ENCODE peak calls at places on chromosomes 2 and 18, in eight cellular contexts. K is HepG2, F is SK-N-SH, W is HCT116, I is K562, M is endothelial cell of umbilical vein, H is H1, Q is GM12878. D is an unnamed sample.

GRCh38 chr2:157838442-157839161 is 37.5 kb downstream of the ACVR1 start:
- DNase-seq in K (peak), F (peak), W (peak), I (peak), M (peak), H (no peak), Q (no peak), D (peak)

GRCh38 chr2:94999431-94999883 is 26.1 kb upstream of the MAL start:
- DNase-seq in K (no peak), F (no peak), W (no peak), I (no peak), M (no peak), H (no peak), Q (no peak), D (no peak)

GRCh38 chr2:203878060-203878459 is 10.5 kb downstream of the CTLA4 start:
- DNase-seq in K (no peak), F (no peak), W (no peak), I (no peak), M (no peak), H (no peak), Q (no peak), D (no peak)

GRCh38 chr18:13217466-13217961 is 1.0 kb upstream of the LDLRAD4 start:
- DNase-seq in K (no peak), F (peak), W (no peak), I (peak), M (peak), H (peak), Q (no peak), D (peak)

GRCh38 chr18:62682396-62682795 is 32.9 kb upstream of the PHLPP1 start:
- DNase-seq in K (no peak), F (no peak), W (no peak), I (no peak), M (no peak), H (no peak), Q (no peak), D (peak)

GRCh38 chr2:24704682-24705081 is 88.5 kb downstream of the PTRHD1 start:
- DNase-seq in K (no peak), F (no peak), W (no peak), I (no peak), M (no peak), H (no peak), Q (no peak), D (no peak)

GRCh38 chr2:165126244-165126643 is 77.6 kb downstream of the SCN3A start:
- DNase-seq in K (no peak), F (no peak), W (no peak), I (no peak), M (no peak), H (no peak), Q (no peak), D (no peak)

GRCh38 chr2:63735931-63736820 is 105.5 kb upstream of the UGP2 start:
- DNase-seq in K (no peak), F (no peak), W (no peak), I (no peak), M (peak), H (no peak), Q (no peak), D (no peak)

GRCh38 chr2:217108086-217108485 is 248.2 kb upstream of the TNP1 start:
- DNase-seq in K (no peak), F (no peak), W (no peak), I (no peak), M (no peak), H (no peak), Q (no peak), D (no peak)

GRCh38 chr2:41720702-41721344 is 327.0 kb upstream of the PKDCC start:
- DNase-seq in K (no peak), F (no peak), W (no peak), I (no peak), M (peak), H (no peak), Q (no peak), D (no peak)

GRCh38 chr2:45003586-45004568 is 5.4 kb downstream of the SIX2 start:
- DNase-seq in K (no peak), F (peak), W (no peak), I (no peak), M (no peak), H (peak), Q (no peak), D (peak)

GRCh38 chr2:13711154-13711553 is 921.4 kb upstream of the LRATD1 start:
- DNase-seq in K (no peak), F (no peak), W (no peak), I (no peak), M (no peak), H (no peak), Q (no peak), D (no peak)

GRCh38 chr2:175366814-175367213 is 185.3 kb upstream of the ATP5MC3 start:
- DNase-seq in K (peak), F (peak), W (peak), I (peak), M (peak), H (peak), Q (peak), D (peak)

GRCh38 chr18:74284501-74285004 is 7.2 kb downstream of the CYB5A start:
- DNase-seq in K (no peak), F (peak), W (no peak), I (no peak), M (peak), H (no peak), Q (no peak), D (no peak)

GRCh38 chr2:14631676-14632075 is 841 bp upstream of the LRATD1 start:
- DNase-seq in K (no peak), F (no peak), W (no peak), I (no peak), M (no peak), H (no peak), Q (no peak), D (no peak)

GRCh38 chr2:5111581-5111980 is 580.6 kb upstream of the SOX11 start:
- DNase-seq in K (no peak), F (peak), W (no peak), I (no peak), M (no peak), H (no peak), Q (no peak), D (no peak)

GRCh38 chr2:39636306-39636705 is 29.4 kb upstream of the TMEM178A start:
- DNase-seq in K (no peak), F (no peak), W (no peak), I (no peak), M (no peak), H (no peak), Q (no peak), D (no peak)

GRCh38 chr2:73984203-73984921 is at the start of gene TET3:
- DNase-seq in K (no peak), F (peak), W (no peak), I (peak), M (no peak), H (peak), Q (no peak), D (peak)

GRCh38 chr2:126774761-126775160 is 118.8 kb downstream of the GYPC start:
- DNase-seq in K (no peak), F (no peak), W (no peak), I (no peak), M (no peak), H (no peak), Q (no peak), D (no peak)
- H2AFZ ChIP-seq in K (no peak), F (no peak), W (no peak), I (no peak), M (no peak), H (no peak), Q (no peak), D (no peak)

DNA sequence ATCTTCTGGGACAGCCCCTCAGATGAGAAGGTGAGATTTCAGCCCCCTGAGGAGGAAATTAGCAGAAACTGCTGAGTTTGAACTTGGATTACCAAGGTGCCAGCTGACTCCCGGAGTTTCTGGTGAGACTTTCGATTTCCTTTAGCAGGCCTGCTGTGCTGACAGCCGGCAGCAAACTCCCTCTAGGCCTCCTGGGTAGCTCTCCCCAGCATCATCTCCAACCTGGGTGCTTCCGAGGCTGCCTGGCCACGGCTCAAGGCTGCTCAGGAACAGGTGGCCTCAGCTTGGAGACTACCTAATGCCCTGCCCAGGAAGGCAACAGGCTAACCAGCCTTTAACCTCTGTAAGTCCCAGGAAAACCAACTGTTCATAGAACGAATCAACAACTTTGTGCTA is 16.4 kb downstream of the SDC1 start:
- DNase-seq in K (no peak), F (no peak), W (no peak), I (no peak), M (no peak), H (no peak), Q (no peak), D (no peak)
- TF ChIP-seq POLR2AphosphoS5 in K (no peak), F (no peak), W (no peak), I (no peak), M (no peak), H (no peak), Q (no peak), D (no peak)

DNA sequence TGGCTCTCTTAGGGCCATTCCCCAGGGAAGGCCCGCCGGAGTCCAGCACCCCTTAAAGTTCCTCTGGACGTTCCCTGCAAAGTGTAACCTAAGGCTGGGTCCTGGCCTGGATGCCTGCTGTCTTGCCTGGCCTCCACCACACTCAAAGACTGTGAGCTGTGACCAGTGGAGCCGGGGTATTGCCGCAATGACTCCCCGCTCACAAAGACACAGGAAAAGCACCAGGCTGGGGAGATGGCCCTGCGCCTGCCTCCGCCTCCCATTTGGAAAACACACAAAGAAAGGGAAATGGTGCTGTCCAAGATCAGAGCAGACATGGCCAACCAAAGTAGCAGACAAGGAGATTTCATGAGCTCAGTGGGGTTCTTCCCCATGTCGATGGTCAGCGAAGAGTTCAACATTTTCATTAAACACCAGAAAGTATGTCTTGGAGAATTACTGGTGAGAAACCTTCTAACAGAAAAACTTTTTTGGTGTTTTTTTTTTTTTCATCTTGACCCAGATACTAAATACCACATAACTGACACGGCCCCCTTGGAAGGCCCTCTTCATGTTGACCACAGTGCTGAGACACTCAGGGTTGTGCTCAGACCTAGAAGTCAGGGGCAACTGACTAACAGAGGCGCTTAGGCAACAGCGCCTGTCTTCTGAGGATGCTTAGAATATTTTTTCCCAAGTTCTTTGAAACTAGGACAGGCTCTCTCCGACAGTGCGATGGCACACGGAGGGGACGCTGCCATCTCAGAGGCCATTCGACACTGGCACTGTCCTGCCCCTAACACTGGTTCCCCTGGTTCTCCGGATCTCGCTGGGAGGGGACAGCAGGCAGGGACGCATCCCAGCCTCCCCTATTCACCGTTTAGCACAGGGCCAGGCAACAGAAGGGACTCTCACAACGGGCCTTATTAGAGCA is 226.4 kb upstream of the ID2 start:
- DNase-seq in K (no peak), F (no peak), W (no peak), I (no peak), M (no peak), H (no peak), Q (no peak), D (no peak)
- H2AFZ ChIP-seq in K (no peak), F (no peak), W (no peak), I (no peak), M (no peak), H (no peak), Q (no peak), D (peak)

GRCh38 chr2:11904029-11904428 is 157.6 kb downstream of the LPIN1 start:
- DNase-seq in K (no peak), F (no peak), W (no peak), I (peak), M (no peak), H (no peak), Q (no peak), D (no peak)
- TF ChIP-seq POLR2AphosphoS5 in K (no peak), F (no peak), W (no peak), I (no peak), M (no peak), H (no peak), Q (no peak), D (no peak)

GRCh38 chr2:148817210-148817708 is 57.8 kb upstream of the KIF5C start:
- DNase-seq in K (no peak), F (peak), W (no peak), I (no peak), M (no peak), H (peak), Q (no peak), D (no peak)

GRCh38 chr2:148814143-148814852 is 60.7 kb upstream of the KIF5C start:
- DNase-seq in K (no peak), F (no peak), W (no peak), I (no peak), M (peak), H (peak), Q (no peak), D (no peak)

GRCh38 chr2:148814853-148815419 is 60.1 kb upstream of the KIF5C start:
- DNase-seq in K (no peak), F (no peak), W (no peak), I (no peak), M (no peak), H (peak), Q (no peak), D (no peak)

GRCh38 chr2:148816176-148816575 is 58.9 kb upstream of the KIF5C start:
- DNase-seq in K (no peak), F (no peak), W (no peak), I (no peak), M (no peak), H (peak), Q (no peak), D (no peak)

DNA sequence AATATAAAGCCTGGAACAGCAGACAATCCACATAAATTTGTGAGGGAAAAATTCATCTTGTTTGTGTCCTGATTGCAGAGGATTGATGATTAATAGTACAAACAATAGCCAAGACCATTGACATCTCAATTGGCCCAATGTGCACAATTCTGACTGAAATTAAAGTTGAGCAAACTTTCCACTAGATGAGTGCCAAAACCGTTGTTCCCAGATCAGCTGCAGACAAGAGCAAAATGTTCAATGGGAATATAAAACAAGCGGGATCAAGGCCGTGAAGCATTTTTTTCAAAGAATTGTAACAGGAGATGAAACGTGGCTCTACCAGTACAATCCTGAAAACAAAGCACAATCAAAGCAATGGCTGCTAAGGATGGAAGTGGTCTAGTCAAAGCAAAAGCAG is 56.0 kb upstream of the KIF5C start:
- DNase-seq in K (no peak), F (no peak), W (no peak), I (no peak), M (no peak), H (no peak), Q (no peak), D (no peak)
- H2AFZ ChIP-seq in K (no peak), F (no peak), W (no peak), I (no peak), M (no peak), H (peak), Q (no peak), D (peak)

GRCh38 chr2:148122788-148123187 is 101.9 kb downstream of the MBD5 start:
- DNase-seq in K (no peak), F (no peak), W (no peak), I (no peak), M (no peak), H (no peak), Q (no peak), D (no peak)
- TF ChIP-seq POLR2AphosphoS5 in K (no peak), F (no peak), W (no peak), I (no peak), M (no peak), H (no peak), Q (no peak), D (no peak)

DNA sequence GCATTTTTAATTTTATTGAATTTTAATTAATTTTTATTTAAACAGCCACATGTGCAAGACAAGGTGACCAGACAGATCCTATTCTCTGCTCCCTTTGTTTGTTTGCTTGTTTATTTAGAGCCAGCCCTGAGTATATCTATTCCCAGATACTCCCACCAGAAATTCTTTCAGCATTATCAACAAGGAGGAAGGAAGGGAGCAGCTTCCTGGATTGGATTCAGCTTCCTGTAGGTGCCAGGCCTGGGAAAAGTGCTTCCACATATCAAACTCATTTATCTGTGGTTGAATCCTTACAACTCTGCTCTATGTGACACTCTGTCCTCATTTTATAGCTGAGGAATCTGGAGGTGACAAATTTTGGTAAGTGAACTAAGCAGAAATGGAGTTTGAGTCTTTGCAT is 60.5 kb upstream of the KLF7 start:
- DNase-seq in K (no peak), F (no peak), W (no peak), I (no peak), M (peak), H (no peak), Q (no peak), D (no peak)
- H2AFZ ChIP-seq in K (no peak), F (no peak), W (no peak), I (no peak), M (no peak), H (no peak), Q (no peak), D (peak)

DNA sequence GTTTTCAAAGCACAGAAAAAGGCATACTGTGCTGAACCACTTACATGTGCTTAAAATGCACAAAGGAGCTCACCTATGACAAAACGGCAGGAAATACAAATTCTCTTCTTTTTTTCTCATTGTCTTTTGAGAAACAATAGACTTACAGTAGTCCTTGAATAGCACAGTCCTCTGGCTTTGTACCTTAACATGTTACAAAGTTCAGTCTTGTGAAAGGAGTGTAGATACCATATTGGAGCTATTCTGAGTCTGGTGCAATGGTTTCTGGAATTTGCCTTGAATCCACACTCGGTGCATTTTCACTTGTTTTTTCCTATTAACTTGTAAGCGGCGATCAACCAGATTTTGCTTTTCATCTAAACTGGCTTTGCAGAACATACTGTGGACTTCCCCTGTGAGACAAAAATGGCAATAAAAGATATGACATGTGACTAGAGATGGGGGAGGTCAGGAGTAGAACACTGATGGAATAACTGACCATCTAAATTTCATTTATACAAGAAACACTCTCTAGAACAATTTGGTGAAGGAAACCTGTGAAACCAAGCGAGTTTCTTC is 109.7 kb downstream of the METTL8 start:
- DNase-seq in K (peak), F (no peak), W (no peak), I (no peak), M (no peak), H (no peak), Q (no peak), D (no peak)
- TF ChIP-seq POLR2AphosphoS5 in K (no peak), F (no peak), W (no peak), I (no peak), M (no peak), H (no peak), Q (no peak), D (no peak)

DNA sequence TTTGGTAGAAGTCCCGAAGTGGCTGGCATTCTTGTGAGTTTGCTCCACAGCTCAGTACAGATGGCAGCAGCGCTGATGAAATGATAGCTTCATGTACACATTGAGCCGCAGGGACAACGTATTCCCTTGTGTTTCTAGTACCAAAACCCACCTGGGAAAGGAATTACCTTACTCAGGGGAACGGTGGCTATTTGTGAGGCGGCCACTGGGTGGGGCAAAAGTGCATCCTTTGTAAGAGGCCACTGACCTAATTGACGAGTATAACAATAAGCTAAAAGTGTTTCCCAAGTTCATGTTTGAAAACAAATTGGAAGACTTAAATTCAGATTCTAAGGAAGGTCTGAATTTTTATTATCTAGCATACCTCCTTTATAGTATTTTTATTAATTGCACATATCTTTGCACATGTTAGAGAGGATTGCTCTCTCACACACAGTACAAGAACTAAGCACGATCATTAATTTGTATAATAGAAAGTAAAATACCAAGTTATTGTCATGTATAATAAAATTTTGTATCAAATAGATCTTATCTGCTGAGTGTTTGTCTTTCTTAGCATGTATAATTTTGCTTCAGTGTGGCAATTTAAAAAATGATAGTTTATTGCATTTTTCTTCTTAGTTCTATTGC is 25.3 kb upstream of the CDH7 start:
- DNase-seq in K (peak), F (peak), W (no peak), I (no peak), M (no peak), H (peak), Q (no peak), D (peak)
- H2AFZ ChIP-seq in K (no peak), F (no peak), W (no peak), I (no peak), M (no peak), H (peak), Q (no peak), D (no peak)

DNA sequence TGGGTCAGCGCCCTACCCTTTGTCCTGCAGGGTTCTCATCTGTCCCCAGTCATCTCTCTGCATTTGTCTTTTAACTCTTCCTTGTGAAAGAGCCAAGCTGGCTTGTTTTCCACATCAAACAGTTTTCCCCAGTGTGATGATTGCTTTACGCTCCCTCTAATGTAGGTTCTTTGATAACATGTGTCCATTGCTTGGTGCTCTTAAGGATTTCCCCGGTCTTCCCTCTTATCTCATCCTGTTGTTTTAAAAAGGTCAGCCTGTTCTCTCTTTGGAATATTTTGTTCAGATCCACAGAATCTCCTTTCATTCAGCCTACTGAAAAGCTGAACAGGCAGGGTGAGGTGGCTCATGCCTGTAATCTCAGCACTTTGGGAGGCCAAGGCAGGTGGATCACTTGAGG is 792.1 kb upstream of the RAB6C start:
- DNase-seq in K (no peak), F (no peak), W (no peak), I (no peak), M (no peak), H (no peak), Q (no peak), D (no peak)
- TF ChIP-seq POLR2AphosphoS5 in K (no peak), F (no peak), W (no peak), I (no peak), M (no peak), H (no peak), Q (no peak), D (no peak)